ENCODE peak calls at places on chromosomes 4 and X, in nine cellular contexts. S is adrenal gland, G is heart left ventricle, A is prostate gland, W is uterus, O is HepG2, L is A549, N is gastrocnemius medialis, B is breast epithelium. K is an unnamed sample.

GRCh38 chrX:8845060-8845459 is 43.9 kb upstream of the FAM9A start:
- DNase-seq in B (no peak), A (no peak), S (no peak), G (no peak), W (no peak), O (no peak), L (peak; percentile 83), N (no peak), K (no peak)

GRCh38 chr4:154822775-154823174 is 41.7 kb downstream of the RBM46 start:
- DNase-seq in G (no peak), W (no peak), S (no peak), N (no peak), O (no peak), B (no peak), A (no peak), L (no peak), K (no peak)

GRCh38 chr4:72430050-72430449 is 139.0 kb downstream of the ADAMTS3 start:
- DNase-seq in W (no peak), O (no peak), N (no peak), A (no peak), S (peak; percentile 68), B (no peak), L (no peak), G (no peak), K (no peak)

GRCh38 chrX:7606253-7606652 is 236.7 kb upstream of the VCX start:
- DNase-seq in A (no peak), S (no peak), W (no peak), G (no peak), N (no peak), O (no peak), L (no peak), B (no peak), K (no peak)

GRCh38 chr4:2583517-2583916 is 47.1 kb downstream of the FAM193A start:
- DNase-seq in S (peak; percentile 59), A (peak; percentile 36), W (no peak), N (no peak), L (peak; percentile 21), O (no peak), B (no peak), G (no peak), K (no peak)

GRCh38 chr4:83503974-83504373 is 19.1 kb upstream of the ABRAXAS1 start:
- DNase-seq in B (no peak), N (no peak), W (no peak), G (no peak), A (no peak), L (no peak), O (no peak), S (no peak), K (no peak)

GRCh38 chrX:39331062-39331704 is 529.9 kb downstream of the MID1IP1 start:
- DNase-seq in W (no peak), O (no peak), L (no peak), N (no peak), A (no peak), B (no peak), S (no peak), G (no peak), K (no peak)

GRCh38 chr4:1644906-1645657 is 39.0 kb downstream of the FAM53A start:
- DNase-seq in S (no peak), N (no peak), A (peak; percentile 45), W (peak; percentile 61), G (peak; percentile 56), B (peak; percentile 21), L (no peak), O (no peak), K (no peak)

GRCh38 chrX:13607996-13608365 is 38.6 kb downstream of the EGFL6 start:
- DNase-seq in G (no peak), O (no peak), W (no peak), B (no peak), S (no peak), N (no peak), L (no peak), A (no peak), K (no peak)

GRCh38 chr4:36242629-36243354 is 1.5 kb downstream of the ARAP2 start:
- DNase-seq in O (no peak), L (no peak), B (no peak), A (no peak), W (no peak), N (no peak), G (no peak), S (no peak), K (no peak)

GRCh38 chrX:109687903-109688302 is 45.2 kb downstream of the ACSL4 start:
- DNase-seq in B (no peak), A (no peak), N (no peak), O (no peak), L (no peak), S (no peak), G (no peak), W (no peak), K (no peak)

GRCh38 chr4:18777190-18777589 is 755.6 kb upstream of the LCORL start:
- DNase-seq in G (no peak), W (no peak), S (no peak), L (no peak), O (no peak), N (no peak), B (no peak), A (no peak), K (no peak)

GRCh38 chr4:158996669-158997074 is 106.2 kb upstream of the RAPGEF2 start:
- DNase-seq in S (peak; percentile 58), O (no peak), W (no peak), B (no peak), A (no peak), N (no peak), G (no peak), L (peak; percentile 87), K (no peak)

GRCh38 chr4:155692361-155692760 is 25.7 kb downstream of the GUCY1A1 start:
- DNase-seq in S (no peak), L (no peak), A (no peak), O (no peak), B (no peak), N (no peak), G (no peak), W (no peak), K (no peak)

GRCh38 chr4:177761692-177762091 is 319.5 kb upstream of the AGA start:
- DNase-seq in G (no peak), L (no peak), S (no peak), B (no peak), A (no peak), O (no peak), N (no peak), W (no peak), K (no peak)

GRCh38 chr4:78032446-78032845 is 24.7 kb upstream of the FRAS1 start:
- DNase-seq in A (no peak), N (no peak), G (no peak), B (no peak), L (no peak), W (no peak), S (no peak), O (no peak), K (no peak)

GRCh38 chr4:38560763-38561558 is 103.0 kb upstream of the KLF3 start:
- DNase-seq in O (no peak), N (no peak), L (no peak), G (no peak), B (no peak), S (no peak), W (no peak), A (no peak), K (peak; percentile 36)

GRCh38 chr4:89563431-89563830 is 255.8 kb upstream of the GPRIN3 start:
- DNase-seq in B (no peak), W (no peak), G (no peak), A (no peak), N (no peak), L (no peak), S (no peak), O (no peak), K (no peak)

GRCh38 chr4:54233697-54234496 is 4.8 kb downstream of the PDGFRA start:
- DNase-seq in N (peak; percentile 49), L (peak; percentile 72), S (peak; percentile 83), A (peak; percentile 64), G (peak; percentile 77), O (peak; percentile 52), B (peak; percentile 56), W (peak; percentile 82), K (peak; percentile 52)

GRCh38 chr4:6198768-6199343 is 1.5 kb downstream of the JAKMIP1 start:
- DNase-seq in G (no peak), L (peak; percentile 9), B (no peak), A (no peak), N (no peak), W (no peak), S (no peak), O (no peak), K (no peak)
- TF ChIP-seq POLR2A in G (no peak), L (no peak), B (no peak), A (no peak), N (no peak), W (no peak), S (no peak), O (no peak), K (no peak)

DNA sequence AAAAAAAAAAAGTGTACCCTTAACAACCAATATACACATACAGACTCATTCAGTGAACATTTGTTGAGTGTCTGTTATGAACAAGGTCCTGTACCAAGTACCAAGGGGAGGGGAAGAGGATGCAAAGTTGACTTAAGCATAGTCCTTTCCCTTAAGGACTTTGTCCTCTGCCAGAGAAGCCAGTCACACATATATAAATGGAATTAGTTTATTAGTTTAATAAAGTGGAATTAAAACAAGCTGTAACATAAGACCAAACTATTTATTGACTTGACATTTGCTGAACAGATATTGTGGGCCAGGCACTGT is 28.2 kb downstream of the SLC25A5 start:
- DNase-seq in G (no peak), S (no peak), O (no peak), L (peak; percentile 65), N (no peak), W (no peak), B (no peak), A (no peak), K (no peak)
- TF ChIP-seq POLR2A in G (no peak), S (no peak), O (no peak), L (no peak), N (no peak), W (no peak), B (no peak), A (no peak), K (no peak)

DNA sequence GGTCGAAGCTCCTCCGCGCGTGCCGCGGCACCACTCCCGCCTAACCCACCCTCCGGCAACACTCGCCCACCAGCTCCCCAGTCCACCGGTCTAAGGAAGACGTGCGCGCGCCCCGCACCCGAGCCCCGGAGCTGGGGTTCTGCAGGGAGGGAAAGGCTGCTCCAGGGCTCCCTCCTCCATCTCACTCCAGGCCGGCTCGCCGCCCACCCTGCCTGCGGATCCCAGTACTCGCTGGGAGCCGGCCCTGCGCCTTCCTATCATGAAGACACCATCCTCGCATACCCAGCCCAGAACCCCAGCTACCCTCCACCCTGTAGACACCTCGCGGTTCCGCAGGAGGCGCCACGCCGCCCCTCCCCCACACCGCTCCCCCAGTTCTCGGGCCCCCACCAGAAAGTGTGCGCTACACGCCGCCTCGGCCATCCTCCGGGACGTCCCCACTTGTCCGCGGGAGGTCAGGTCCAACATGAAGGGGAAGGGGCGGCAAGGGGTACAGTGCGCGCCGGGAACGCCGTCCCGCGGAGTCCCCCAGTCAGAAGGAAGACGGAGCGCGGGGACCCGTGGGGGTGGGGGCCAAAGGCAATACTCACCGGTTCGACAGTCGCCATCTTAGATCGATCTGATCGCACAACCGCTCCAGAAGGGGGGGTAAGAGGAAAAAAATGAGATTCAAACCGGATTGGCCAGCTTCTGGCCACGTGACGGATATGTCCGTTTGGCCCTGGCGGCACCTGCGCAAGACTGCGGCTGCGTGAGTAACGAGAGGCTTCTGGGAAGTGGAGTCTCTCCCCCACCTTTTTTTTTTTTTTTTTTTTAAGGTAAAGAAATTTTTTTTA is at the start of gene EIF4E:
- DNase-seq in L (peak; percentile 98), B (peak; percentile 98), S (peak; percentile 99), O (peak; percentile 98), N (peak; percentile 97), G (peak; percentile 97), W (peak; percentile 95), A (peak; percentile 97), K (peak; percentile 71)
- TF ChIP-seq POLR2A in L (no peak), B (no peak), S (no peak), O (peak; percentile 67), N (peak; percentile 70), G (peak; percentile 45), W (peak; percentile 32), A (peak; percentile 35), K (peak; percentile 71)

GRCh38 chrX:130170752-130171445 is 863 bp upstream of the RAB33A start:
- DNase-seq in A (no peak), L (peak; percentile 59), S (peak; percentile 36), G (peak; percentile 47), N (no peak), W (peak; percentile 27), O (no peak), B (no peak), K (no peak)
- TF ChIP-seq POLR2A in A (no peak), L (no peak), S (no peak), G (no peak), N (no peak), W (no peak), O (no peak), B (no peak), K (no peak)

K was measured in GM12891.